ENCODE peak calls at places on chromosomes 1 and 21, in five cellular contexts. H is neural progenitor cell, U is WTC11, P is cardiac muscle cell, I is type B pancreatic cell. G is an unnamed sample.
A peak's percentile ranks its signal among the peaks of the same experiment; 100 is the strongest.

GRCh38 chr21:26845066-26845749 is at the start of gene ADAMTS1:
- DNase-seq in H (peak; percentile 95), U (peak; percentile 88), I (peak; percentile 95), P (peak; percentile 95), G (peak; percentile 94)

GRCh38 chr21:45900034-45900868 is 81.3 kb upstream of the COL6A1 start:
- DNase-seq in H (no peak), U (no peak), I (no peak), P (no peak), G (no peak)

GRCh38 chr1:119419109-119419508 is 4.2 kb downstream of the HSD3B2 start:
- DNase-seq in I (no peak), H (no peak), U (no peak), P (no peak), G (no peak)

GRCh38 chr1:66733348-66734017 is 18.8 kb upstream of the DYNLT5 start:
- DNase-seq in P (no peak), U (no peak), H (no peak), I (no peak), G (no peak)

GRCh38 chr1:210089848-210090247 is 142.7 kb upstream of the SERTAD4 start:
- DNase-seq in U (no peak), H (no peak), P (no peak), I (no peak), G (no peak)

GRCh38 chr1:160078392-160079195 is 2.7 kb upstream of the KCNJ9 start:
- DNase-seq in H (peak; percentile 54), I (no peak), P (peak; percentile 54), U (peak; percentile 78), G (no peak)

GRCh38 chr1:56506314-56506743 is 73.0 kb downstream of the PLPP3 start:
- DNase-seq in H (no peak), P (no peak), I (no peak), U (no peak), G (no peak)

GRCh38 chr1:224333939-224334701 is 4.1 kb upstream of the NVL start:
- DNase-seq in I (no peak), H (no peak), P (no peak), U (no peak), G (no peak)

GRCh38 chr21:31917108-31917507 is 44.3 kb downstream of the HUNK start:
- DNase-seq in U (no peak), H (no peak), I (no peak), P (no peak), G (no peak)

GRCh38 chr1:156852414-156852874 is 6.5 kb downstream of the INSRR start:
- DNase-seq in H (no peak), I (no peak), U (no peak), P (no peak), G (no peak)

GRCh38 chr1:159913451-159914192 is 11.7 kb downstream of the TAGLN2 start:
- DNase-seq in I (no peak), U (no peak), H (no peak), P (no peak), G (no peak)

GRCh38 chr21:41817228-41817627 is 50.4 kb upstream of the RIPK4 start:
- DNase-seq in I (peak; percentile 69), U (peak; percentile 70), H (peak; percentile 71), P (peak; percentile 71), G (peak; percentile 48)

GRCh38 chr1:7404046-7404742 is 366.9 kb upstream of the VAMP3 start:
- DNase-seq in U (no peak), H (no peak), I (peak; percentile 60), P (no peak), G (peak; percentile 0)

GRCh38 chr1:21927531-21928237 is 9.4 kb downstream of the HSPG2 start:
- DNase-seq in H (no peak), P (no peak), U (no peak), I (no peak), G (no peak)

GRCh38 chr1:164510435-164510834 is 48.5 kb upstream of the PBX1 start:
- DNase-seq in H (no peak), P (no peak), I (no peak), U (no peak), G (no peak)

GRCh38 chr1:213162338-213162737 is 111.3 kb downstream of the RPS6KC1 start:
- DNase-seq in H (no peak), I (no peak), U (no peak), P (no peak), G (no peak)

GRCh38 chr21:38505654-38506523 is 7.6 kb upstream of the ERG start:
- DNase-seq in U (no peak), H (peak; percentile 81), I (no peak), P (peak; percentile 75), G (peak; percentile 36)

GRCh38 chr1:205275133-205275532 is 46.4 kb downstream of the NUAK2 start:
- DNase-seq in P (no peak), H (no peak), U (no peak), I (no peak), G (no peak)

GRCh38 chr21:26652891-26653290 is 79.8 kb upstream of the CYYR1 start:
- DNase-seq in I (no peak), U (no peak), P (no peak), H (no peak), G (no peak)

GRCh38 chr1:152621993-152622392 is 910 bp downstream of the LCE3A start:
- DNase-seq in P (no peak), U (no peak), H (no peak), I (no peak), G (no peak)

GRCh38 chr21:44742418-44743153 is 31.2 kb upstream of the TSPEAR start:
- DNase-seq in I (no peak), H (no peak), U (no peak), P (no peak), G (no peak)

GRCh38 chr1:64969305-64970066 is 3.1 kb upstream of the JAK1 start:
- DNase-seq in P (no peak), U (no peak), H (no peak), I (no peak), G (no peak)

GRCh38 chr1:227306689-227307088 is 11.6 kb downstream of the CDC42BPA start:
- DNase-seq in H (no peak), I (no peak), U (no peak), P (no peak), G (no peak)

GRCh38 chr1:223665592-223666312 is at the start of gene CAPN8:
- DNase-seq in H (no peak), I (no peak), P (no peak), U (no peak), G (no peak)

GRCh38 chr1:84973493-84974334 is 23.2 kb downstream of the MCOLN2 start:
- DNase-seq in U (peak; percentile 21), H (no peak), I (no peak), P (no peak), G (no peak)

GRCh38 chr1:14320518-14320917 is 278.0 kb upstream of the KAZN start:
- DNase-seq in U (no peak), P (no peak), H (no peak), I (no peak), G (no peak)

GRCh38 chr1:226711976-226712778 is 26.9 kb downstream of the ITPKB start:
- DNase-seq in P (no peak), I (no peak), U (no peak), H (no peak), G (no peak)

GRCh38 chr1:36303650-36304360 is 2.4 kb upstream of the SH3D21 start:
- DNase-seq in H (no peak), U (no peak), P (no peak), I (no peak), G (no peak)

GRCh38 chr1:218546314-218546713 is 201.2 kb downstream of the TGFB2 start:
- DNase-seq in H (no peak), I (no peak), U (no peak), P (no peak), G (no peak)

GRCh38 chr1:54851928-54852524 is 35.0 kb downstream of the DHCR24 start:
- DNase-seq in I (no peak), H (no peak), P (no peak), U (no peak), G (no peak)

GRCh38 chr1:70140343-70140742 is 65.0 kb downstream of the LRRC40 start:
- DNase-seq in P (no peak), H (no peak), U (no peak), I (no peak), G (no peak)

GRCh38 chr1:180611016-180611930 is 20.5 kb upstream of the XPR1 start:
- DNase-seq in P (no peak), I (no peak), U (no peak), H (no peak), G (no peak)

GRCh38 chr1:10368194-10368593 is 30.7 kb upstream of the PGD start:
- DNase-seq in I (no peak), H (no peak), U (no peak), P (no peak), G (no peak)

GRCh38 chr1:55735110-55735509 is 519.9 kb upstream of the USP24 start:
- DNase-seq in U (no peak), H (no peak), I (no peak), P (no peak), G (no peak)

GRCh38 chr1:157409927-157410326 is 142.4 kb downstream of the FCRL5 start:
- DNase-seq in P (no peak), H (no peak), U (no peak), I (no peak), G (no peak)

GRCh38 chr1:202282596-202283283 is 59.0 kb downstream of the UBE2T start:
- DNase-seq in U (no peak), P (no peak), I (no peak), H (no peak), G (no peak)

GRCh38 chr1:150574260-150575071 is 4.9 kb downstream of the MCL1 start:
- DNase-seq in U (no peak), I (no peak), P (no peak), H (no peak), G (no peak)

GRCh38 chr1:19179597-19180271 is 30.3 kb downstream of the UBR4 start:
- DNase-seq in U (no peak), H (peak; percentile 20), P (peak; percentile 49), I (no peak), G (no peak)

GRCh38 chr1:17998889-17999288 is 108.7 kb upstream of the IGSF21 start:
- DNase-seq in I (no peak), P (no peak), U (no peak), H (no peak), G (no peak)
- TF ChIP-seq CTCF in I (peak; percentile 44), P (peak; percentile 34), U (no peak), H (peak; percentile 27), G (peak; percentile 34)

GRCh38 chr1:245516178-245516829 is 361.5 kb downstream of the KIF26B start:
- DNase-seq in U (no peak), I (no peak), H (peak; percentile 36), P (no peak), G (no peak)

GRCh38 chr1:245512181-245512888 is 357.6 kb downstream of the KIF26B start:
- DNase-seq in I (no peak), P (no peak), U (no peak), H (no peak), G (no peak)

GRCh38 chr1:245512980-245513578 is 358.3 kb downstream of the KIF26B start:
- DNase-seq in I (no peak), P (peak; percentile 32), H (peak; percentile 44), U (peak; percentile 39), G (no peak)
- TF ChIP-seq CTCF in I (peak; percentile 36), P (peak; percentile 22), H (peak; percentile 42), U (no peak), G (peak; percentile 23)

GRCh38 chr1:109877320-109877771 is 33.3 kb upstream of the CSF1 start:
- DNase-seq in U (peak; percentile 64), P (peak; percentile 47), I (no peak), H (peak; percentile 81), G (no peak)
- TF ChIP-seq CTCF in U (no peak), P (peak; percentile 40), I (peak; percentile 48), H (peak; percentile 19), G (peak; percentile 36)

GRCh38 chr1:220983877-220984635 is 104.8 kb downstream of the HLX start:
- DNase-seq in H (peak; percentile 45), I (no peak), U (peak; percentile 65), P (no peak), G (no peak)
- TF ChIP-seq CTCF in H (peak; percentile 48), I (no peak), U (no peak), P (peak; percentile 18), G (no peak)

GRCh38 chr21:28516996-28517592 is 475.6 kb downstream of the LTN1 start:
- DNase-seq in H (peak; percentile 90), I (no peak), U (peak; percentile 88), P (peak; percentile 84), G (peak; percentile 46)
- TF ChIP-seq CTCF in H (peak; percentile 80), I (peak; percentile 72), U (peak; percentile 45), P (peak; percentile 80), G (peak; percentile 69)